ENCODE peak calls at places on chromosomes 7 and 10, in eight cellular contexts. One of them, this sample, is unnamed.

GRCh38 chr7:2248984-2249694 is 7.1 kb downstream of the NUDT1 start:
- DNase-seq in M059J: peak
- DNase-seq in hippocampal formation: peak
- DNase-seq in mesothelial cell of epicardium: no peak
- DNase-seq in activated T-helper 1 cell treated with anti-CD3 and anti-CD28 coated beads, Interleukin-12 subunit alpha, Interleukin-12 subunit beta, Interleukin-2, Interleukin-4 antibody, amounts not matched to agents 30 ng/mL and 10 ng/mL and 1 ng/mL, durations not matched to agents 14 hours and 24 hours and 36 hours: peak
- DNase-seq in ovary: peak
- DNase-seq in KBM-7: peak
- DNase-seq in NCI-H1105: no peak
- DNase-seq in this sample: peak

GRCh38 chr7:146116452-146117219 is at the start of gene CNTNAP2:
- DNase-seq in M059J: no peak
- DNase-seq in hippocampal formation: peak
- DNase-seq in mesothelial cell of epicardium: peak
- DNase-seq in activated T-helper 1 cell treated with anti-CD3 and anti-CD28 coated beads, Interleukin-12 subunit alpha, Interleukin-12 subunit beta, Interleukin-2, Interleukin-4 antibody, amounts not matched to agents 30 ng/mL and 10 ng/mL and 1 ng/mL, durations not matched to agents 14 hours and 24 hours and 36 hours: no peak
- DNase-seq in ovary: peak
- DNase-seq in KBM-7: no peak
- DNase-seq in NCI-H1105: peak
- DNase-seq in this sample: peak

GRCh38 chr10:50325449-50326188 is 74.3 kb upstream of the ASAH2 start:
- DNase-seq in M059J: peak
- DNase-seq in hippocampal formation: no peak
- DNase-seq in mesothelial cell of epicardium: no peak
- DNase-seq in activated T-helper 1 cell treated with anti-CD3 and anti-CD28 coated beads, Interleukin-12 subunit alpha, Interleukin-12 subunit beta, Interleukin-2, Interleukin-4 antibody, amounts not matched to agents 30 ng/mL and 10 ng/mL and 1 ng/mL, durations not matched to agents 14 hours and 24 hours and 36 hours: peak
- DNase-seq in ovary: peak
- DNase-seq in KBM-7: peak
- DNase-seq in NCI-H1105: no peak
- DNase-seq in this sample: peak

GRCh38 chr10:46033602-46034011 is 3.2 kb upstream of the NCOA4 start:
- DNase-seq in M059J: peak
- DNase-seq in hippocampal formation: no peak
- DNase-seq in mesothelial cell of epicardium: no peak
- DNase-seq in activated T-helper 1 cell treated with anti-CD3 and anti-CD28 coated beads, Interleukin-12 subunit alpha, Interleukin-12 subunit beta, Interleukin-2, Interleukin-4 antibody, amounts not matched to agents 30 ng/mL and 10 ng/mL and 1 ng/mL, durations not matched to agents 14 hours and 24 hours and 36 hours: no peak
- DNase-seq in ovary: no peak
- DNase-seq in KBM-7: peak
- DNase-seq in NCI-H1105: no peak
- DNase-seq in this sample: peak

GRCh38 chr10:48237225-48237855 is 37.2 kb downstream of the FRMPD2 start:
- DNase-seq in M059J: no peak
- DNase-seq in hippocampal formation: no peak
- DNase-seq in mesothelial cell of epicardium: no peak
- DNase-seq in activated T-helper 1 cell treated with anti-CD3 and anti-CD28 coated beads, Interleukin-12 subunit alpha, Interleukin-12 subunit beta, Interleukin-2, Interleukin-4 antibody, amounts not matched to agents 30 ng/mL and 10 ng/mL and 1 ng/mL, durations not matched to agents 14 hours and 24 hours and 36 hours: no peak
- DNase-seq in ovary: no peak
- DNase-seq in KBM-7: no peak
- DNase-seq in NCI-H1105: no peak
- DNase-seq in this sample: no peak

GRCh38 chr7:66558201-66558641 is 70.5 kb upstream of the KCTD7 start:
- DNase-seq in M059J: no peak
- DNase-seq in hippocampal formation: no peak
- DNase-seq in mesothelial cell of epicardium: no peak
- DNase-seq in activated T-helper 1 cell treated with anti-CD3 and anti-CD28 coated beads, Interleukin-12 subunit alpha, Interleukin-12 subunit beta, Interleukin-2, Interleukin-4 antibody, amounts not matched to agents 30 ng/mL and 10 ng/mL and 1 ng/mL, durations not matched to agents 14 hours and 24 hours and 36 hours: no peak
- DNase-seq in ovary: no peak
- DNase-seq in KBM-7: no peak
- DNase-seq in NCI-H1105: no peak
- DNase-seq in this sample: no peak

GRCh38 chr7:87234949-87235348 is 15.4 kb upstream of the TMEM243 start:
- DNase-seq in M059J: no peak
- DNase-seq in hippocampal formation: no peak
- DNase-seq in mesothelial cell of epicardium: no peak
- DNase-seq in activated T-helper 1 cell treated with anti-CD3 and anti-CD28 coated beads, Interleukin-12 subunit alpha, Interleukin-12 subunit beta, Interleukin-2, Interleukin-4 antibody, amounts not matched to agents 30 ng/mL and 10 ng/mL and 1 ng/mL, durations not matched to agents 14 hours and 24 hours and 36 hours: no peak
- DNase-seq in ovary: no peak
- DNase-seq in KBM-7: no peak
- DNase-seq in NCI-H1105: no peak
- DNase-seq in this sample: no peak

GRCh38 chr10:100607439-100607838 is 71.7 kb downstream of the HIF1AN start:
- DNase-seq in M059J: no peak
- DNase-seq in hippocampal formation: no peak
- DNase-seq in mesothelial cell of epicardium: no peak
- DNase-seq in activated T-helper 1 cell treated with anti-CD3 and anti-CD28 coated beads, Interleukin-12 subunit alpha, Interleukin-12 subunit beta, Interleukin-2, Interleukin-4 antibody, amounts not matched to agents 30 ng/mL and 10 ng/mL and 1 ng/mL, durations not matched to agents 14 hours and 24 hours and 36 hours: no peak
- DNase-seq in ovary: no peak
- DNase-seq in KBM-7: no peak
- DNase-seq in NCI-H1105: no peak
- DNase-seq in this sample: no peak

GRCh38 chr10:47019546-47019945 is 108.3 kb downstream of the PTPN20 start:
- DNase-seq in M059J: no peak
- DNase-seq in hippocampal formation: no peak
- DNase-seq in mesothelial cell of epicardium: no peak
- DNase-seq in activated T-helper 1 cell treated with anti-CD3 and anti-CD28 coated beads, Interleukin-12 subunit alpha, Interleukin-12 subunit beta, Interleukin-2, Interleukin-4 antibody, amounts not matched to agents 30 ng/mL and 10 ng/mL and 1 ng/mL, durations not matched to agents 14 hours and 24 hours and 36 hours: no peak
- DNase-seq in ovary: no peak
- DNase-seq in KBM-7: no peak
- DNase-seq in NCI-H1105: no peak
- DNase-seq in this sample: no peak

GRCh38 chr10:4514445-4515108 is 311.4 kb upstream of the AKR1E2 start:
- DNase-seq in M059J: no peak
- DNase-seq in hippocampal formation: peak
- DNase-seq in mesothelial cell of epicardium: no peak
- DNase-seq in activated T-helper 1 cell treated with anti-CD3 and anti-CD28 coated beads, Interleukin-12 subunit alpha, Interleukin-12 subunit beta, Interleukin-2, Interleukin-4 antibody, amounts not matched to agents 30 ng/mL and 10 ng/mL and 1 ng/mL, durations not matched to agents 14 hours and 24 hours and 36 hours: no peak
- DNase-seq in ovary: no peak
- DNase-seq in KBM-7: peak
- DNase-seq in NCI-H1105: no peak
- DNase-seq in this sample: no peak

GRCh38 chr7:137944168-137944567 is 57.7 kb downstream of the CREB3L2 start:
- DNase-seq in M059J: peak
- DNase-seq in hippocampal formation: no peak
- DNase-seq in mesothelial cell of epicardium: no peak
- DNase-seq in activated T-helper 1 cell treated with anti-CD3 and anti-CD28 coated beads, Interleukin-12 subunit alpha, Interleukin-12 subunit beta, Interleukin-2, Interleukin-4 antibody, amounts not matched to agents 30 ng/mL and 10 ng/mL and 1 ng/mL, durations not matched to agents 14 hours and 24 hours and 36 hours: no peak
- DNase-seq in ovary: no peak
- DNase-seq in KBM-7: no peak
- DNase-seq in NCI-H1105: no peak
- DNase-seq in this sample: peak

GRCh38 chr10:48944171-48944570 is 4.5 kb upstream of the LRRC18 start:
- DNase-seq in M059J: no peak
- DNase-seq in hippocampal formation: no peak
- DNase-seq in mesothelial cell of epicardium: no peak
- DNase-seq in activated T-helper 1 cell treated with anti-CD3 and anti-CD28 coated beads, Interleukin-12 subunit alpha, Interleukin-12 subunit beta, Interleukin-2, Interleukin-4 antibody, amounts not matched to agents 30 ng/mL and 10 ng/mL and 1 ng/mL, durations not matched to agents 14 hours and 24 hours and 36 hours: no peak
- DNase-seq in ovary: no peak
- DNase-seq in KBM-7: no peak
- DNase-seq in NCI-H1105: no peak
- DNase-seq in this sample: no peak

GRCh38 chr10:62456611-62457101 is 82.5 kb downstream of the ZNF365 start:
- DNase-seq in M059J: no peak
- DNase-seq in hippocampal formation: no peak
- DNase-seq in mesothelial cell of epicardium: no peak
- DNase-seq in activated T-helper 1 cell treated with anti-CD3 and anti-CD28 coated beads, Interleukin-12 subunit alpha, Interleukin-12 subunit beta, Interleukin-2, Interleukin-4 antibody, amounts not matched to agents 30 ng/mL and 10 ng/mL and 1 ng/mL, durations not matched to agents 14 hours and 24 hours and 36 hours: no peak
- DNase-seq in ovary: no peak
- DNase-seq in KBM-7: no peak
- DNase-seq in NCI-H1105: no peak
- DNase-seq in this sample: no peak

GRCh38 chr10:132520147-132520811 is 17.3 kb upstream of the INPP5A start:
- DNase-seq in M059J: peak
- DNase-seq in hippocampal formation: no peak
- DNase-seq in mesothelial cell of epicardium: no peak
- DNase-seq in activated T-helper 1 cell treated with anti-CD3 and anti-CD28 coated beads, Interleukin-12 subunit alpha, Interleukin-12 subunit beta, Interleukin-2, Interleukin-4 antibody, amounts not matched to agents 30 ng/mL and 10 ng/mL and 1 ng/mL, durations not matched to agents 14 hours and 24 hours and 36 hours: no peak
- DNase-seq in ovary: peak
- DNase-seq in KBM-7: no peak
- DNase-seq in NCI-H1105: no peak
- DNase-seq in this sample: peak